ENCODE peak calls at places on chromosomes 13 and 19, in five cellular contexts. Y is Right ventricle myocardium inferior, I is occipital lobe, G is GOT3, S is NCI-H226. J is an unnamed sample.

GRCh38 chr13:73722120-73722519 is 412.1 kb downstream of the KLF12 start:
- DNase-seq in Y (no peak), I (no peak), G (no peak), S (peak; percentile 68), J (no peak)

GRCh38 chr19:7907122-7907521 is 3.4 kb downstream of the MAP2K7 start:
- DNase-seq in Y (peak; percentile 63), I (no peak), G (no peak), S (no peak), J (no peak)

GRCh38 chr13:105608132-105608531 is 927.3 kb downstream of the EFNB2 start:
- DNase-seq in Y (no peak), I (no peak), G (no peak), S (no peak), J (no peak)

GRCh38 chr13:30676672-30677071 is 58.7 kb upstream of the ALOX5AP start:
- DNase-seq in Y (no peak), I (no peak), G (no peak), S (no peak), J (no peak)

GRCh38 chr19:50458396-50459066 is 17.8 kb upstream of the EMC10 start:
- DNase-seq in Y (no peak), I (no peak), G (no peak), S (no peak), J (no peak)

GRCh38 chr19:49875801-49876421 is 1.2 kb downstream of the AKT1S1 start:
- DNase-seq in Y (peak; percentile 86), I (peak; percentile 52), G (no peak), S (peak; percentile 39), J (no peak)

GRCh38 chr13:26219726-26220125 is 2.4 kb downstream of the RNF6 start:
- DNase-seq in Y (no peak), I (no peak), G (no peak), S (no peak), J (no peak)

GRCh38 chr19:2235396-2236284 is 489 bp downstream of the PLEKHJ1 start:
- DNase-seq in Y (no peak), I (no peak), G (no peak), S (no peak), J (no peak)

GRCh38 chr19:16376649-16377048 is 52.0 kb downstream of the KLF2 start:
- DNase-seq in Y (no peak), I (no peak), G (no peak), S (no peak), J (no peak)

GRCh38 chr19:51439021-51439465 is 19.2 kb downstream of the SIGLEC8 start:
- DNase-seq in Y (no peak), I (no peak), G (no peak), S (no peak), J (no peak)

GRCh38 chr19:19592690-19593089 is 25.8 kb downstream of the PBX4 start:
- DNase-seq in Y (no peak), I (no peak), G (no peak), S (no peak), J (no peak)

GRCh38 chr19:11267316-11268085 is 5.2 kb upstream of the DOCK6 start:
- DNase-seq in Y (no peak), I (no peak), G (no peak), S (no peak), J (no peak)

GRCh38 chr13:73625562-73626339 is 508.5 kb downstream of the KLF12 start:
- DNase-seq in Y (no peak), I (no peak), G (no peak), S (no peak), J (no peak)

GRCh38 chr19:11423804-11424318 is 4.7 kb upstream of the RGL3 start:
- DNase-seq in Y (no peak), I (no peak), G (no peak), S (no peak), J (no peak)

GRCh38 chr13:101572456-101572855 is 120.0 kb downstream of the ITGBL1 start:
- DNase-seq in Y (no peak), I (no peak), G (no peak), S (peak; percentile 13), J (no peak)

GRCh38 chr19:50646074-50646807 is 3.0 kb upstream of the C19orf81 start:
- DNase-seq in Y (no peak), I (no peak), G (peak; percentile 15), S (peak; percentile 81), J (no peak)

GRCh38 chr19:326851-327250 is 17.7 kb downstream of the MIER2 start:
- DNase-seq in Y (no peak), I (no peak), G (no peak), S (no peak), J (no peak)

GRCh38 chr19:15015946-15016542 is 33.2 kb upstream of the CASP14 start:
- DNase-seq in Y (no peak), I (no peak), G (no peak), S (no peak), J (no peak)

GRCh38 chr13:40653558-40654318 is 12.7 kb downstream of the FOXO1 start:
- DNase-seq in Y (no peak), I (no peak), G (no peak), S (no peak), J (no peak)

GRCh38 chr13:107365466-107366215 is 797.7 kb upstream of the ARGLU1 start:
- DNase-seq in Y (no peak), I (no peak), G (no peak), S (peak; percentile 65), J (no peak)

J was measured in Panc1.